ENCODE peak calls at places on chromosomes 13 and 19, in eight cellular contexts. R is A549, Q is brain microvascular endothelial cell, U is esophagus squamous epithelium, G is PC-3, I is dorsolateral prefrontal cortex, V is tibial artery, N is AG04450. F is an unnamed sample.

GRCh38 chr19:51887522-51888498 is at the start of gene ZNF577:
- DNase-seq in R (no peak), Q (peak; percentile 91), U (peak; percentile 7), G (no peak), I (peak; percentile 90), V (peak; percentile 89), N (peak; percentile 74), F (peak; percentile 94)

GRCh38 chr13:109715902-109716301 is 70.5 kb downstream of the IRS2 start:
- DNase-seq in R (no peak), Q (peak; percentile 36), U (no peak), G (peak; percentile 13), I (no peak), V (peak; percentile 61), N (no peak), F (no peak)

GRCh38 chr19:47356900-47357299 is 7.8 kb downstream of the DHX34 start:
- DNase-seq in R (no peak), Q (no peak), U (no peak), G (peak; percentile 26), I (no peak), V (no peak), N (no peak), F (no peak)

GRCh38 chr19:34835952-34836351 is 62.9 kb upstream of the ZNF599 start:
- DNase-seq in R (no peak), Q (no peak), U (no peak), G (no peak), I (no peak), V (no peak), N (no peak), F (no peak)

GRCh38 chr13:44317752-44318550 is 55.7 kb upstream of the SERP2 start:
- DNase-seq in R (no peak), Q (no peak), U (no peak), G (peak; percentile 31), I (no peak), V (no peak), N (no peak), F (no peak)

GRCh38 chr13:112875627-112876026 is 93.4 kb upstream of the MCF2L start:
- DNase-seq in R (no peak), Q (no peak), U (no peak), G (no peak), I (peak; percentile 35), V (no peak), N (no peak), F (peak; percentile 65)

GRCh38 chr19:52991484-52991883 is 22.2 kb upstream of the ERVV-1 start:
- DNase-seq in R (no peak), Q (peak; percentile 40), U (no peak), G (peak; percentile 98), I (no peak), V (no peak), N (no peak), F (no peak)

GRCh38 chr13:84821261-84821660 is 939.0 kb upstream of the SLITRK1 start:
- DNase-seq in R (no peak), Q (no peak), U (no peak), G (no peak), I (no peak), V (no peak), N (no peak), F (no peak)

GRCh38 chr13:110015253-110015652 is 228.9 kb upstream of the IRS2 start:
- DNase-seq in R (no peak), Q (no peak), U (no peak), G (peak; percentile 93), I (no peak), V (no peak), N (no peak), F (no peak)

GRCh38 chr13:83880275-83881027 is 1.8 kb downstream of the SLITRK1 start:
- DNase-seq in R (no peak), Q (no peak), U (no peak), G (no peak), I (peak; percentile 37), V (no peak), N (no peak), F (no peak)

GRCh38 chr19:7497292-7497691 is 8.5 kb upstream of the PEX11G start:
- DNase-seq in R (no peak), Q (no peak), U (no peak), G (no peak), I (no peak), V (no peak), N (no peak), F (no peak)

GRCh38 chr19:20422616-20423205 is 142.9 kb downstream of the ZNF737 start:
- DNase-seq in R (no peak), Q (no peak), U (no peak), G (no peak), I (no peak), V (no peak), N (no peak), F (no peak)

GRCh38 chr13:81686877-81687276 is 1346.0 kb upstream of the SPRY2 start:
- DNase-seq in R (no peak), Q (no peak), U (no peak), G (no peak), I (no peak), V (no peak), N (no peak), F (no peak)

GRCh38 chr19:406999-407491 is 1.9 kb downstream of the C2CD4C start:
- DNase-seq in R (no peak), Q (no peak), U (no peak), G (no peak), I (no peak), V (no peak), N (no peak), F (peak; percentile 26)

GRCh38 chr13:43918636-43919035 is 38.9 kb downstream of the LACC1 start:
- DNase-seq in R (no peak), Q (no peak), U (no peak), G (no peak), I (no peak), V (no peak), N (no peak), F (no peak)

DNA sequence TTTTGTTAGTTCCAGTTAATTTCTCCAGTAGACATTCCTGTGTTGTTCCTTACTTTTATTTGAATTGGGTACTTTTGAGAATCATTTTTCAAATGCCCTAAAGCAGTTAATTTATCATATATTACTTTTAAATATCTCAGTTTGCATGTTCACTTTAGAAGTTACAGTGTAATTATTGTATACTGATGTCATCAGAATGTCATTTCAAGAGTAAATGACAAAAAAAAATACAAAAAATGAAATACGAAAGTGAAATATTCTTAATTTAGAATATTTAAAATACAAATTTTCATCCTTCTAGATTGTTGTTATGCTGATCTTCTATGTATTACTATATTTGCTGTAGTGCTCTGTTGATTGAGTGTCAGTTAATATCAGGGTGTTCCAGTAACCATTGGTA is 114.2 kb downstream of the PAN3 start:
- DNase-seq in R (no peak), Q (no peak), U (no peak), G (no peak), I (no peak), V (no peak), N (no peak), F (no peak)
- H3K4me3 ChIP-seq in R (no peak overlapping the region), Q (no peak overlapping the region), U (no peak overlapping the region), G (no peak overlapping the region), I (no peak overlapping the region), V (no peak overlapping the region), N (no peak overlapping the region), F (no peak overlapping the region)

DNA sequence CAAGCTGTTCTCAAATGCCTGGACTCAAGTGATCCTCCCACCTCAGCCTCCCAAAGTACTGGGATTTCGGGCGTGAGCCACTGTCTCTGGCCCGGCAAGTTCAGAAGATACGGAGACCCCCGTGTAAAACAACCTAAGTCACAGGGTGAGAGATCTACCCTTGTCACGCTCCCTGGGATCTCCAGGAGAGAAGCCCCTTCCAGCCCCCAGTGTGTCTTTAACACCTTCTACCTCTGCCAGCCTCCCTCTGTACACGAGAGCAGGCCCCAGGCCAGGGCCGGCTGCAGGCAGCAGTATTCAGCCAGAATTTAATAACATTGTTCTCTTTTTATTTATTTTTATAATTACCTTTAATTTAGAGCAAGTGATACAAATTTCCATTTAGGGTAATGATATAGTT is 49.4 kb downstream of the ZNF536 start:
- DNase-seq in R (no peak), Q (no peak), U (no peak), G (no peak), I (no peak), V (no peak), N (no peak), F (no peak)
- H3K27ac ChIP-seq in R (no peak overlapping the region), Q (no peak overlapping the region), U (no peak overlapping the region), G (no peak overlapping the region), I (no peak overlapping the region), V (no peak overlapping the region), N (no peak overlapping the region), F (no peak overlapping the region)

GRCh38 chr13:34752561-34752960 is 189.5 kb upstream of the NBEA start:
- DNase-seq in R (no peak), Q (no peak), U (no peak), G (no peak), I (no peak), V (no peak), N (no peak), F (no peak)
- H3K4me3 ChIP-seq in R (no peak overlapping the region), Q (no peak overlapping the region), U (no peak overlapping the region), G (no peak overlapping the region), I (no peak overlapping the region), V (no peak overlapping the region), N (no peak overlapping the region), F (no peak overlapping the region)

DNA sequence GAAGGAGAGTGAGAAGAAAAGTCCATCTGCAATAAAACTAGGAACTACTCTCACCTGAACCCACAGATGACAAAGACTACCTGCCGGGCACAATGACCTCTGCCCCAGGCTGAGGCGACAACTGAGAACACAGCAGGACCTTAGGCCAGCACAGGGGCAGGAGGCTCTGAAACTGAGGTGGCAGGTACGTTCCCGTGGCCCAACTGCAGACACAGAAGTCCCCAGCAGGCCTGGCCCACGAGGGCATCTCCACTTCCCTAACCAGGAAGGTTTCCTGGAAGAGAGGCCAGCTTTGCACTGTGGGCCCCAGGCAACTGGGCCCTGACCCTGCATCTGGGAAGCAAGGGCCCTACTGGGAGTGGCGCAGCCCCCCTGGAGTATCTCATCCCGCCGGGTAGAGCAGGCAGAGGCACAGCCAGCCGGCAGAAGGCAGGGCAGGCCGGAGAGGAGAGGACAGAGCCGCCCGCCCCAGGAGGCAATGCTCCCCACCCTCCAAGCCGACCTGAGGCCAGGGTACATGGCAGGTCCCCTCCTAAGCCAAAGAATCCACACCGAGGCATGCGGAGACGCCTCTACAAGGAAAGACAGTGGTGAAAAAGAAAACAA is 32.7 kb downstream of the STK24 start:
- DNase-seq in R (no peak), Q (no peak), U (no peak), G (no peak), I (no peak), V (no peak), N (no peak), F (no peak)
- H3K27ac ChIP-seq in R (no peak overlapping the region), Q (no peak overlapping the region), U (peak overlapping the region; percentile 47), G (no peak overlapping the region), I (peak overlapping the region; percentile 10), V (no peak overlapping the region), N (no peak overlapping the region), F (no peak overlapping the region)

GRCh38 chr13:39602277-39602613 is 748 bp downstream of the LHFPL6 start:
- DNase-seq in R (peak; percentile 10), Q (no peak), U (no peak), G (no peak), I (no peak), V (no peak), N (no peak), F (no peak)

GRCh38 chr13:39602614-39603366 is at the start of gene LHFPL6:
- DNase-seq in R (peak; percentile 41), Q (peak; percentile 77), U (no peak), G (peak; percentile 63), I (peak; percentile 81), V (peak; percentile 86), N (peak; percentile 41), F (peak; percentile 95)

GRCh38 chr13:39601636-39602035 is 1.4 kb downstream of the LHFPL6 start:
- DNase-seq in R (no peak), Q (no peak), U (no peak), G (no peak), I (no peak), V (no peak), N (no peak), F (no peak)

GRCh38 chr13:39599842-39600241 is 3.2 kb downstream of the LHFPL6 start:
- DNase-seq in R (no peak), Q (no peak), U (no peak), G (no peak), I (no peak), V (no peak), N (no peak), F (no peak)

GRCh38 chr13:39600766-39601165 is 2.2 kb downstream of the LHFPL6 start:
- DNase-seq in R (no peak), Q (peak; percentile 24), U (no peak), G (no peak), I (no peak), V (peak; percentile 54), N (no peak), F (peak; percentile 87)
- H3K4me3 ChIP-seq in R (no peak overlapping the region), Q (peak overlapping the region; percentile 24), U (no peak overlapping the region), G (no peak overlapping the region), I (peak overlapping the region; percentile 69), V (peak overlapping the region; percentile 81), N (peak overlapping the region; percentile 7), F (peak overlapping the region; percentile 90)

F was measured in aorta.